ENCODE peak calls at places on chromosomes 3 and 15, in nine cellular contexts. J is GM12878, Z is suprapubic skin, V is ovary, F is sigmoid colon, B is stomach, R is A549, D is HepG2, L is K562. I is an unnamed sample.

GRCh38 chr3:12507871-12508281 is 23.6 kb downstream of the TSEN2 start:
- DNase-seq in F (no peak), R (no peak), L (no peak), D (no peak), B (no peak), J (no peak), V (peak; percentile 39), Z (peak; percentile 61), I (no peak)

GRCh38 chr3:31436830-31437229 is 95.9 kb upstream of the STT3B start:
- DNase-seq in F (no peak), Z (no peak), R (no peak), L (no peak), J (no peak), D (no peak), B (no peak), V (no peak), I (no peak)

GRCh38 chr15:90877996-90878395 is 6.3 kb upstream of the FES start:
- DNase-seq in F (no peak), D (no peak), J (no peak), B (no peak), V (no peak), R (no peak), Z (no peak), L (no peak), I (no peak)

GRCh38 chr3:100354850-100355249 is 20.3 kb downstream of the NIT2 start:
- DNase-seq in F (no peak), R (no peak), B (no peak), Z (no peak), L (no peak), V (no peak), D (no peak), J (no peak), I (no peak)

GRCh38 chr3:171328419-171329082 is 131.7 kb downstream of the TNIK start:
- DNase-seq in Z (no peak), D (peak; percentile 4), V (no peak), L (no peak), F (no peak), R (no peak), J (no peak), B (peak; percentile 48), I (no peak)

GRCh38 chr3:105415981-105416380 is 49.3 kb downstream of the ALCAM start:
- DNase-seq in F (no peak), L (no peak), J (no peak), V (no peak), D (no peak), R (no peak), Z (no peak), B (no peak), I (no peak)

GRCh38 chr15:69855601-69856000 is 242.1 kb downstream of the TLE3 start:
- DNase-seq in J (no peak), F (no peak), D (no peak), B (no peak), R (no peak), V (no peak), L (no peak), Z (no peak), I (no peak)

GRCh38 chr15:45157056-45157455 is 27.3 kb downstream of the DUOX1 start:
- DNase-seq in L (no peak), B (no peak), R (no peak), J (no peak), F (no peak), V (no peak), D (no peak), Z (no peak), I (no peak)

GRCh38 chr3:157865449-157865862 is 240.8 kb downstream of the SHOX2 start:
- DNase-seq in F (no peak), R (peak; percentile 10), L (peak; percentile 80), Z (no peak), D (peak; percentile 2), J (peak; percentile 1), V (no peak), B (no peak), I (no peak)

GRCh38 chr15:35309886-35310285 is 224.8 kb upstream of the NANOGP8 start:
- DNase-seq in R (no peak), Z (no peak), D (no peak), J (no peak), L (no peak), F (no peak), B (no peak), V (no peak), I (no peak)

GRCh38 chr3:3578723-3579122 is 220.5 kb upstream of the LRRN1 start:
- DNase-seq in D (no peak), F (no peak), V (no peak), L (no peak), B (no peak), R (no peak), J (no peak), Z (no peak), I (no peak)

GRCh38 chr3:139824864-139825263 is 110.1 kb upstream of the CLSTN2 start:
- DNase-seq in B (no peak), L (no peak), F (no peak), V (no peak), J (no peak), D (no peak), Z (no peak), R (no peak), I (no peak)

GRCh38 chr3:130894130-130894872 is 417 bp downstream of the ATP2C1 start:
- DNase-seq in V (peak; percentile 36), L (peak; percentile 49), R (peak; percentile 4), F (peak; percentile 67), D (peak; percentile 2), B (peak; percentile 32), J (no peak), Z (peak; percentile 75), I (peak; percentile 14)
- TF ChIP-seq POLR2A in V (no peak), L (no peak), R (no peak), F (no peak), D (no peak), B (no peak), J (no peak), Z (no peak), I (no peak)

GRCh38 chr3:4984511-4984864 is 5.3 kb downstream of the BHLHE40 start:
- DNase-seq in L (no peak), B (no peak), V (no peak), R (no peak), Z (no peak), D (no peak), J (no peak), F (no peak), I (no peak)

GRCh38 chr3:4985330-4986174 is 6.3 kb downstream of the BHLHE40 start:
- DNase-seq in Z (no peak), R (peak; percentile 60), J (no peak), B (no peak), V (peak; percentile 45), L (no peak), D (peak; percentile 83), F (no peak), I (peak; percentile 24)

GRCh38 chr3:4982773-4983738 is 3.8 kb downstream of the BHLHE40 start:
- DNase-seq in B (no peak), J (no peak), V (no peak), L (no peak), Z (no peak), F (no peak), D (no peak), R (no peak), I (no peak)

GRCh38 chr3:4981688-4982494 is 2.7 kb downstream of the BHLHE40 start:
- DNase-seq in J (no peak), F (no peak), R (no peak), V (no peak), L (no peak), Z (no peak), B (no peak), D (peak; percentile 70), I (peak; percentile 57)

GRCh38 chr3:4983739-4984510 is 4.7 kb downstream of the BHLHE40 start:
- DNase-seq in F (no peak), D (no peak), R (no peak), V (peak; percentile 40), J (peak; percentile 95), Z (peak; percentile 86), B (peak; percentile 61), L (peak; percentile 54), I (no peak)
- TF ChIP-seq EP300 in F (no peak), D (no peak), R (no peak), V (no peak), J (peak; percentile 71), Z (no peak), B (no peak), L (peak; percentile 15), I (peak; percentile 59)

DNA sequence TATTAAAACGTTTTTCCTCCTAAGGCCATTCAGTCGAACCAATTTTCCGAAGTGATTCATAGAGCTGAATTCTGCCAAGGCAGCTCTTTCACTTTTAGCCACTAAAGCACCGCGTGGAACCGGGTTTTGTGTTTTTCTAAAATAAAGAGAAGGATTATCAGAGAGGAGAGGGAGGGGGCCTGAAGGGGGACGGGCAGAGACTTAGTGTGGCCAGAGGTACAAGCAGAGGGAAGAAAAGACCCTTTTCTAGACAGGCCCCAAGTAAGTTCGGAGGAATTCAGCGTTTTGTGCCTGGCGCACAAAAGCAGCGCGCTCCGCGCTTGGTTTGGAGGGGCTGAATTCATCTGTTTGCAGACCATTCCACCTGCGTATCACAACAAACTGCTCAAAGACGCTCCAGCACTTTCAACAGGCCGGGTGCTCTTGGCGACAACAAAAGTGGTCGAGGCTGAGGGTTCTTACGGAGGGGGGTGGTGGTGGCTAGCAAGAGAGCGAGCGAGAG is 1.1 kb upstream of the FEZF2 start:
- DNase-seq in R (no peak), J (no peak), L (no peak), B (no peak), V (no peak), Z (no peak), D (no peak), F (no peak), I (no peak)
- H3K4me3 ChIP-seq in R (no peak overlapping the region), J (no peak overlapping the region), L (no peak overlapping the region), B (peak overlapping the region; percentile 37), V (no peak overlapping the region), Z (peak overlapping the region; percentile 33), D (no peak overlapping the region), F (no peak overlapping the region), I (peak overlapping the region; percentile 25)

DNA sequence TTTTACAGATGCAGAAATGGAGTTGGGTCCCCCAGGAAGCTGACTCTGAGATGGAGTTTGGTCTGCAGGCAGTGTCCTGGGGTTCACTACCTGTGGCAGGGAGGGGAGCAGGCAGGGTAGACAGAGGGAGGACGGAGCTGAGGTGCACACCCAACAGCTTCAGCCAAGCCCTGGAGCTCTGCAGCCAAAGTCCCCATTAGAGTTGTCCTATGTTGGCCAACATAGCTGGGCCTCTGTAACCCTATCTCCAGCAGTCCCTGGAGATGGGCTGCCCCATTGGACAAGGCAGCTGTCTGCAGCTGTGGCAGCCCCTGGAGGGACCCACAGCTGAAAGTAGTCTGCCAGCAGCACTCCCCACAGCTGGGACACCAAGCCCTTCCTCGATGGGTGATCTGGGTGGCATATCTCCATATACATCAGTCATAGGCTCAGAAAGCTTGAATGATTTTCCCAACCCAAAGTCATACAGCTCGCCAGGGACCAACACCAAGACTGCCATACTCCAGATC is 32.0 kb downstream of the STARD5 start:
- DNase-seq in J (no peak), F (no peak), B (no peak), D (no peak), L (no peak), V (no peak), R (no peak), Z (peak; percentile 28), I (no peak)
- TF ChIP-seq POLR2A in J (no peak), F (no peak), B (no peak), D (no peak), L (no peak), V (no peak), R (no peak), Z (no peak), I (no peak)

DNA sequence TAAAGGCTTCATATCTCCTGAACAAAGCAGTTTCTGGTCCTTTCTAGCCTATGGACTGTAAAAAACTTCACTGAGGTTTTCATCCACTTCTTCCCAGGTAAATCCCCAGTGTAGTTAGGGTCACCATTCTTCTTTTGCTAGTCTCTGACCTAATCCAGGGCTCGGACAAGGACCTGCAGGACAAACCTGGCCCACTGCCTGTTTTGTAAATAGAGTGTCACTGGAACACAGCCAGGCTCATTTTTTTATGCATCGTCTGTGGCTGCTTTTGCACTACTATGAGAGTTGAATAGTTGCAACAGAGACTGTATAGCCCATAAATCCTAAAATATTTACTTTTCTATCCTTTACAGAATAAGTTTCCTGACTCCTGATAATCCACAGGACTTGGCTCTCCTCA is 28.9 kb downstream of the CCR3 start:
- DNase-seq in Z (no peak), D (no peak), V (no peak), L (no peak), B (no peak), R (no peak), J (no peak), F (no peak), I (no peak)
- TF ChIP-seq EP300 in Z (no peak), D (no peak), V (no peak), L (no peak), B (no peak), R (no peak), J (no peak), F (no peak), I (no peak)